ENCODE peak calls at places on chromosomes 3 and 15, in nine cellular contexts. One of them, this sample, is unnamed.

GRCh38 chr3:4533489-4534443 is 40.6 kb downstream of the ITPR1 start:
- DNase-seq in GM12865: no peak
- DNase-seq in activated naive CD4-positive, alpha-beta T cell treated with anti-CD3 and anti-CD28 coated beads for 36 hours: no peak
- DNase-seq in anterior cingulate cortex: no peak
- DNase-seq in pulmonary artery endothelial cell: peak; percentile 62
- DNase-seq in H9: no peak
- DNase-seq in fibroblast of the aortic adventitia: no peak
- DNase-seq in NCI-H1436: no peak
- DNase-seq in NCI-H345: no peak
- DNase-seq in this sample: peak; percentile 44

GRCh38 chr15:89839424-89839823 is 24.8 kb upstream of the ANPEP start:
- DNase-seq in GM12865: no peak
- DNase-seq in H9: no peak
- DNase-seq in NCI-H1436: no peak
- DNase-seq in pulmonary artery endothelial cell: no peak
- DNase-seq in fibroblast of the aortic adventitia: no peak
- DNase-seq in NCI-H345: no peak
- DNase-seq in anterior cingulate cortex: no peak
- DNase-seq in activated naive CD4-positive, alpha-beta T cell treated with anti-CD3 and anti-CD28 coated beads for 36 hours: no peak
- DNase-seq in this sample: no peak

GRCh38 chr3:194396561-194396896 is 2.5 kb downstream of the GP5 start:
- DNase-seq in NCI-H1436: no peak
- DNase-seq in GM12865: no peak
- DNase-seq in activated naive CD4-positive, alpha-beta T cell treated with anti-CD3 and anti-CD28 coated beads for 36 hours: no peak
- DNase-seq in H9: no peak
- DNase-seq in fibroblast of the aortic adventitia: no peak
- DNase-seq in NCI-H345: no peak
- DNase-seq in anterior cingulate cortex: no peak
- DNase-seq in pulmonary artery endothelial cell: no peak
- DNase-seq in this sample: no peak

GRCh38 chr3:148146947-148147346 is 550.8 kb upstream of the AGTR1 start:
- DNase-seq in activated naive CD4-positive, alpha-beta T cell treated with anti-CD3 and anti-CD28 coated beads for 36 hours: no peak
- DNase-seq in anterior cingulate cortex: no peak
- DNase-seq in H9: no peak
- DNase-seq in pulmonary artery endothelial cell: no peak
- DNase-seq in NCI-H1436: no peak
- DNase-seq in GM12865: no peak
- DNase-seq in fibroblast of the aortic adventitia: peak; percentile 83
- DNase-seq in NCI-H345: no peak
- DNase-seq in this sample: peak; percentile 33

GRCh38 chr15:89672221-89673161 is 6.7 kb downstream of the PLIN1 start:
- DNase-seq in activated naive CD4-positive, alpha-beta T cell treated with anti-CD3 and anti-CD28 coated beads for 36 hours: no peak
- DNase-seq in NCI-H1436: no peak
- DNase-seq in fibroblast of the aortic adventitia: peak; percentile 88
- DNase-seq in H9: peak; percentile 42
- DNase-seq in pulmonary artery endothelial cell: no peak
- DNase-seq in anterior cingulate cortex: no peak
- DNase-seq in NCI-H345: no peak
- DNase-seq in GM12865: no peak
- DNase-seq in this sample: no peak

GRCh38 chr3:72082121-72082715 is 297.3 kb upstream of the PROK2 start:
- DNase-seq in NCI-H1436: no peak
- DNase-seq in activated naive CD4-positive, alpha-beta T cell treated with anti-CD3 and anti-CD28 coated beads for 36 hours: no peak
- DNase-seq in H9: no peak
- DNase-seq in GM12865: peak; percentile 85
- DNase-seq in pulmonary artery endothelial cell: peak; percentile 3
- DNase-seq in NCI-H345: no peak
- DNase-seq in anterior cingulate cortex: no peak
- DNase-seq in fibroblast of the aortic adventitia: peak; percentile 91
- DNase-seq in this sample: peak; percentile 84

GRCh38 chr15:52730163-52730562 is 51.0 kb upstream of the ATOSA start:
- DNase-seq in pulmonary artery endothelial cell: peak; percentile 89
- DNase-seq in NCI-H1436: no peak
- DNase-seq in H9: no peak
- DNase-seq in NCI-H345: no peak
- DNase-seq in activated naive CD4-positive, alpha-beta T cell treated with anti-CD3 and anti-CD28 coated beads for 36 hours: peak; percentile 73
- DNase-seq in GM12865: peak; percentile 73
- DNase-seq in fibroblast of the aortic adventitia: peak; percentile 19
- DNase-seq in anterior cingulate cortex: no peak
- DNase-seq in this sample: peak; percentile 13

GRCh38 chr15:60326824-60327654 is 70.7 kb downstream of the ANXA2 start:
- DNase-seq in fibroblast of the aortic adventitia: peak; percentile 76
- DNase-seq in GM12865: peak; percentile 57
- DNase-seq in NCI-H345: peak; percentile 53
- DNase-seq in H9: no peak
- DNase-seq in NCI-H1436: peak; percentile 73
- DNase-seq in anterior cingulate cortex: no peak
- DNase-seq in pulmonary artery endothelial cell: peak; percentile 8
- DNase-seq in activated naive CD4-positive, alpha-beta T cell treated with anti-CD3 and anti-CD28 coated beads for 36 hours: peak; percentile 54
- DNase-seq in this sample: peak; percentile 57

GRCh38 chr3:5271061-5271683 is 83.7 kb downstream of the EDEM1 start:
- DNase-seq in NCI-H345: no peak
- DNase-seq in H9: no peak
- DNase-seq in GM12865: peak; percentile 16
- DNase-seq in fibroblast of the aortic adventitia: no peak
- DNase-seq in activated naive CD4-positive, alpha-beta T cell treated with anti-CD3 and anti-CD28 coated beads for 36 hours: no peak
- DNase-seq in anterior cingulate cortex: no peak
- DNase-seq in pulmonary artery endothelial cell: no peak
- DNase-seq in NCI-H1436: no peak
- DNase-seq in this sample: no peak

GRCh38 chr3:6799264-6799915 is 61.5 kb upstream of the GRM7 start:
- DNase-seq in GM12865: peak; percentile 78
- DNase-seq in pulmonary artery endothelial cell: peak; percentile 3
- DNase-seq in anterior cingulate cortex: no peak
- DNase-seq in activated naive CD4-positive, alpha-beta T cell treated with anti-CD3 and anti-CD28 coated beads for 36 hours: peak; percentile 62
- DNase-seq in NCI-H345: peak; percentile 8
- DNase-seq in fibroblast of the aortic adventitia: no peak
- DNase-seq in NCI-H1436: no peak
- DNase-seq in H9: peak; percentile 31
- DNase-seq in this sample: no peak

GRCh38 chr3:9793161-9793781 is 389 bp downstream of the ARPC4 start:
- DNase-seq in NCI-H1436: no peak
- DNase-seq in H9: no peak
- DNase-seq in anterior cingulate cortex: no peak
- DNase-seq in NCI-H345: no peak
- DNase-seq in GM12865: peak; percentile 68
- DNase-seq in pulmonary artery endothelial cell: no peak
- DNase-seq in fibroblast of the aortic adventitia: peak; percentile 52
- DNase-seq in activated naive CD4-positive, alpha-beta T cell treated with anti-CD3 and anti-CD28 coated beads for 36 hours: peak; percentile 53
- DNase-seq in this sample: peak; percentile 75